ENCODE peak calls at places on chromosomes 6 and 20, in seven cellular contexts. A is endothelial cell of umbilical vein; D is CD8-positive, alpha-beta memory T cell; C is fibroblast of lung; E is CD4-positive, alpha-beta memory T cell; F is cardiac muscle cell; I is astrocyte. O is an unnamed sample. For H3K36me3, the result is how much of the 10 kb centered on the place peaks cover.

GRCh38 chr6:169221264-169221663 is 32.4 kb downstream of the THBS2 start:
- DNase-seq in I (no peak), C (no peak), A (no peak), D (no peak), E (no peak), F (no peak), O (no peak)

GRCh38 chr6:170459451-170459850 is 93.7 kb downstream of the PSMB1 start:
- DNase-seq in I (peak), D (no peak), E (no peak), A (peak), F (no peak), C (peak), O (peak)

GRCh38 chr20:35947489-35947888 is 6.8 kb downstream of the SCAND1 start:
- DNase-seq in C (peak), D (peak), I (no peak), F (peak), E (no peak), A (peak), O (no peak)

GRCh38 chr20:6583134-6583738 is 184.2 kb upstream of the BMP2 start:
- DNase-seq in I (peak), A (peak), F (peak), C (peak), E (no peak), D (no peak), O (peak)

GRCh38 chr6:147209762-147210449 is 5.7 kb downstream of the STXBP5 start:
- DNase-seq in A (no peak), C (no peak), I (no peak), D (no peak), F (no peak), E (no peak), O (no peak)

GRCh38 chr20:16263582-16263981 is 309.7 kb downstream of the KIF16B start:
- DNase-seq in D (no peak), A (no peak), C (no peak), F (no peak), E (no peak), I (no peak), O (no peak)

GRCh38 chr6:136550045-136550329 is 235 bp downstream of the MAP7 start:
- DNase-seq in E (peak), I (no peak), C (no peak), D (no peak), A (no peak), F (peak), O (no peak)

GRCh38 chr20:57648878-57649616 is 28.8 kb upstream of the ZBP1 start:
- DNase-seq in A (no peak), D (no peak), C (no peak), F (no peak), I (no peak), E (no peak), O (peak)

GRCh38 chr20:7710440-7710839 is 229.8 kb downstream of the HAO1 start:
- DNase-seq in D (no peak), A (no peak), F (no peak), I (peak), C (no peak), E (no peak), O (no peak)

GRCh38 chr6:109008537-109008950 is 86.1 kb downstream of the SESN1 start:
- DNase-seq in E (peak), A (no peak), I (peak), D (no peak), C (peak), F (no peak), O (no peak)

GRCh38 chr20:50854512-50855249 is 59.8 kb downstream of the BCAS4 start:
- DNase-seq in C (no peak), E (no peak), A (no peak), I (no peak), F (no peak), D (no peak), O (no peak)

GRCh38 chr6:158869010-158869603 is 49.9 kb upstream of the EZR start:
- DNase-seq in I (peak), E (no peak), A (no peak), F (no peak), D (no peak), C (no peak), O (no peak)

GRCh38 chr20:47150403-47151152 is 205.9 kb downstream of the ZMYND8 start:
- DNase-seq in I (peak), F (peak), C (peak), D (no peak), A (peak), E (no peak), O (no peak)

GRCh38 chr20:57614490-57615471 is 5.4 kb downstream of the ZBP1 start:
- DNase-seq in I (no peak), A (no peak), C (no peak), D (no peak), E (no peak), F (no peak), O (no peak)

DNA sequence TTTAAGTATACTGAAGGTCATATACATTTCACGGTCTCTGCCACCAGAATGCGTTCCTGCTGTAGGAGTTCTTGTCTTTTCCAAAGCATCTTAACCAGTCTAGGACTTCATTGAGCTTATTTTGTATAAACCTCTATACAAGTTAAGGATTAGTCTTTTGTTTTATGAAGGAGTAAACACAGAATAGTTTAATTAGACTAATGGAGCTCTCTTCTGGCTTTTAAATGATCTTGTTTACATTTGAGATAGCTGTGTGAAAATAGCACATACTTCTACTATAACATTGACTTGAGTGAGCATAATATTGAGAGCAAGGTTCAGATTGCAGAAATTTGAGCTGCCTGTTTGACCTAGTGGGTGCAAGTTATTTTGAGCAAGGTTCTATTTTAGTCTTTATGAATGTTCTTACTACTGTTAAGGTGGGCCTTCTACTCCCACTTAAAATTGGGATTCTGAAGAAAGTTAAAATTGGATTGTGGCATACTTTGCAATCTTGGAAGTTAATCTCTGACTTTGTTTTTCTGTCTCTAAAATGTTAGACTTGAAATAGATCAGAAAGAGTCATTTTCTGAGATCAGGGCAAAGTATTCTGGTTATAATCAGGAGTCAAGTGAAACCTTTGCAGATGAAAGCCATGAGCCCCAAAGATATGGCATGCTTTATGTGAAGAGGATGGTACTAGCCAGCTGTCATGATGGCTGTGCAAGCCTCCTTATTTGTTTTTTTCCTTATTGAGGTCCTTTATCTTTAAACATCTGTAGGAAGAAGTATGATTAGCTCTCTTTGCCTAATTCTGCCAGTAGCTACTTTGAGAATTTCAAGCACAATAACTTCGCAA is 41.8 kb downstream of the RPRD1B start:
- DNase-seq in E (no peak), D (no peak), A (no peak), I (peak), C (peak), F (peak), O (no peak)
- H3K36me3 ChIP-seq in E (under half), D (under half), A (under half), I (under half), C (under half), F (under half), O (under half)

GRCh38 chr6:33779895-33780294 is 9.0 kb downstream of the LEMD2 start:
- DNase-seq in F (no peak), I (no peak), E (no peak), A (no peak), D (no peak), C (no peak), O (no peak)

GRCh38 chr6:33779305-33779704 is 9.6 kb downstream of the LEMD2 start:
- DNase-seq in I (no peak), F (peak), C (no peak), A (no peak), E (no peak), D (no peak), O (no peak)

GRCh38 chr6:33782561-33782960 is 6.4 kb downstream of the LEMD2 start:
- DNase-seq in I (no peak), C (no peak), F (no peak), A (no peak), D (no peak), E (no peak), O (no peak)

GRCh38 chr6:33783781-33784520 is 5.0 kb downstream of the LEMD2 start:
- DNase-seq in I (no peak), A (no peak), E (no peak), F (no peak), D (no peak), C (no peak), O (no peak)

GRCh38 chr6:33781105-33781975 is 7.6 kb downstream of the LEMD2 start:
- DNase-seq in F (no peak), D (no peak), C (no peak), E (no peak), I (peak), A (peak), O (no peak)
- H3K36me3 ChIP-seq in F (half or more), D (half or more), C (under half), E (half or more), I (half or more), A (under half), O (under half)

DNA sequence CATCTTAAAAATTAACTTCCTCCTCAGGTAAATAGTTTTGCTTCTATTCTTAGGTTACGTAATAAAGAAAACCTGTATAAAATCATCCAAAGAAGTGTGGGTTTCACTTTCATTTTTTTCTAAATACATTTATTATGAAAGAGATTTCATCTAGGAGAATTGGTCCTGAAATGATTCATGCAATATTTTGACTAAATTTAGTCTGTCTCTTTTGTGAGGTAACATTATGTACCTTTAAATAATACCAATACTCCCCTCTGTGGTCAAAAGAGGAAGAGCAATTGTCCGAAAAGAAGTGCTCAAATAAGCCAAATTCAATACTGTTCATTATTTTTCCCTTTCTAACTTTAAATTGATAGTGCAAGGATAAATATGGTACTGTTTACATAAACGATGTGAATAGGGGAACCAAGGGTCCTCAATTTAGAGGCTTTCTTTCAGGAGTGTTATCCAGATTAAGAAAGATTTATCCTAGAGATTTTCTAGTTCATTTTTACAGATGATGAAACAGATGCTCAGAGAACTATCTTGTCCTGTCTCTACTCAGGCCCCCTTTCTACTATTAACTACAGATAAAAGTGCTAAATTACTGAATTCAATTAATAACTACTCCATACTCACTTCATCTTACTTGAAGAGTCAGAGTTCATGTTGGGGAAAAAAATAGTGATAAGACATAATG is 26.2 kb downstream of the CYP39A1 start:
- DNase-seq in C (peak), I (no peak), F (peak), A (peak), D (no peak), E (peak), O (no peak)
- H3K36me3 ChIP-seq in C (under half), I (under half), F (under half), A (under half), D (under half), E (under half), O (under half)

GRCh38 chr20:58908941-58909340 is 56.4 kb downstream of the GNAS start:
- DNase-seq in I (no peak), C (no peak), E (no peak), F (no peak), D (no peak), A (no peak), O (no peak)
- H3K36me3 ChIP-seq in I (half or more), C (under half), E (half or more), F (half or more), D (half or more), A (under half), O (under half)

DNA sequence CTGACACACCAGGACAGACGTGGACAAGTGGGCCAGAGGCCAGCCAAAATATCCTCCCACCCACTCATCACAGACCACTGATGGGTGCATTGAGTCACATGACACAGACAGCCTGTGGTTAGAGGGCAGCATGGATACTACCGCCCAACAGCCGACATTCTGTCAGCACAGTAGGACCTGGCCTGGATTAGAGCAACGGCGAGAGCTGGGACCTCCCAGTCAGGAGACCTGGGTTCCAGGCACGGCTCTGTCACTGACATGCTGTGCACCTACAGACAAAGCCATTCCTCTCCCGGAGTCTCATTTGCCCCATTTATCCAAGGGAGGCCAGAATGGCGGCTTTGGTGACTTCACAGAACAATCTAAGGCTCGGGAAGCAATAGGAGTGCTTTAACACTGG is 8.0 kb downstream of the ZNF335 start:
- DNase-seq in D (no peak), E (no peak), C (no peak), A (no peak), F (no peak), I (no peak), O (no peak)
- H3K36me3 ChIP-seq in D (half or more), E (half or more), C (half or more), A (under half), F (under half), I (half or more), O (under half)